ENCODE peak calls at places on chromosomes 13 and 19, in five cellular contexts. W, Z, G, Q and E are unnamed samples.
A peak's percentile ranks its signal among the peaks of the same experiment; 100 is the strongest.

GRCh38 chr13:101942535-101943157 is 459.2 kb downstream of the FGF14 start:
- DNase-seq in W (no peak), Z (no peak), G (no peak), Q (no peak), E (no peak)

GRCh38 chr13:43573787-43574562 is 212.8 kb downstream of the ENOX1 start:
- DNase-seq in W (no peak), Z (no peak), G (no peak), Q (peak; percentile 18), E (no peak)

GRCh38 chr19:3720533-3720917 is 12.3 kb downstream of the TJP3 start:
- DNase-seq in W (no peak), Z (no peak), G (no peak), Q (no peak), E (no peak)

GRCh38 chr13:72651196-72651595 is 76.2 kb downstream of the MZT1 start:
- DNase-seq in W (no peak), Z (no peak), G (no peak), Q (no peak), E (no peak)

GRCh38 chr13:98577823-98578285 is 947 bp upstream of the STK24 start:
- DNase-seq in W (no peak), Z (no peak), G (no peak), Q (no peak), E (no peak)

GRCh38 chr13:94054159-94054558 is 425.3 kb downstream of the DCT start:
- DNase-seq in W (no peak), Z (no peak), G (no peak), Q (peak; percentile 3), E (no peak)

GRCh38 chr13:73578251-73578875 is 519.6 kb downstream of the KLF5 start:
- DNase-seq in W (no peak), Z (no peak), G (no peak), Q (no peak), E (no peak)

GRCh38 chr19:1154731-1155351 is 19.2 kb downstream of the SBNO2 start:
- DNase-seq in W (peak; percentile 83), Z (no peak), G (no peak), Q (no peak), E (no peak)

GRCh38 chr13:76890036-76890435 is 3.8 kb upstream of the KCTD12 start:
- DNase-seq in W (no peak), Z (no peak), G (no peak), Q (no peak), E (no peak)

GRCh38 chr13:109451726-109452125 is 334.7 kb downstream of the IRS2 start:
- DNase-seq in W (no peak), Z (no peak), G (no peak), Q (no peak), E (no peak)

GRCh38 chr19:5949792-5950305 is 28.1 kb downstream of the RANBP3 start:
- DNase-seq in W (no peak), Z (no peak), G (no peak), Q (no peak), E (no peak)

GRCh38 chr19:4754248-4754647 is 30.6 kb upstream of the DPP9 start:
- DNase-seq in W (peak; percentile 10), Z (no peak), G (no peak), Q (no peak), E (no peak)

DNA sequence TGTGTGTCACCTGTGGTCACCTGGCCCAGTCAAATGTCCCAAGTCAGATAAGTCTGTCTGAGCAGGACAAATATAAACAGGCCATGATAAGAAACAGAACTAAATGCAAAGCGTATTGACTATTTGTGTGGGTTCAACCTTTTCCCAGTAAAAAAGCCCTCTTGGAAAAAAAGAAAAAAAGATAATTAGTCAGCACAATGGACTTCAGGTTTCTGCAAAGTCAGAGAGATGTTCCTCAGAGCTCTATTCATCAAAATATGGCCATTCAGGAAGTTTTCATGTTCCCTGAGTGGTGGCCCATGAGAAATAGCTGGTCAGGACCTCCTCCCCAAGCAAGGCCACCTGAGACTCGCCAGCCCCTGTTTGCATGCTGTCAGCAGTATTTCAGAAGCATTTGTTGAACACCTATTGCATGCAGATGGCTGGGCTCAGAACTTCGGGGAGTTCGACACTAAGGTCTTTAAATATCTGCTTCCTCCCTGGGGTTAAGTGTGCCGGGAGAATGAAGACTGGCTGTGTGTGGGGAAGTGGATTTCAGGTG is 2.7 kb downstream of the FFAR3 start:
- DNase-seq in W (no peak), Z (no peak), G (no peak), Q (no peak), E (no peak)
- TF ChIP-seq CTCF in W (no peak), Z (no peak), G (no peak), Q (no peak), E (no peak)

GRCh38 chr13:95536629-95537241 is 15.8 kb upstream of the CLDN10 start:
- DNase-seq in W (peak; percentile 2), Z (no peak), G (no peak), Q (peak; percentile 35), E (no peak)
- TF ChIP-seq CTCF in W (peak; percentile 80), Z (peak; percentile 41), G (no peak), Q (peak; percentile 19), E (peak; percentile 33)

GRCh38 chr13:110976785-110977184 is 61.9 kb upstream of the ANKRD10 start:
- DNase-seq in W (no peak), Z (no peak), G (no peak), Q (no peak), E (no peak)

GRCh38 chr13:110978390-110978789 is 63.5 kb upstream of the ANKRD10 start:
- DNase-seq in W (no peak), Z (no peak), G (no peak), Q (no peak), E (no peak)

GRCh38 chr13:110971486-110971885 is 56.6 kb upstream of the ANKRD10 start:
- DNase-seq in W (no peak), Z (no peak), G (no peak), Q (no peak), E (no peak)

GRCh38 chr13:110973007-110973700 is 58.3 kb upstream of the ANKRD10 start:
- DNase-seq in W (no peak), Z (no peak), G (no peak), Q (no peak), E (no peak)
- TF ChIP-seq CTCF in W (no peak), Z (no peak), G (no peak), Q (no peak), E (no peak)

GRCh38 chr19:44447864-44448674 is at the start of gene ZNF229:
- DNase-seq in W (peak; percentile 88), Z (peak; percentile 38), G (peak; percentile 42), Q (peak; percentile 33), E (peak; percentile 69)
- TF ChIP-seq CTCF in W (no peak), Z (no peak), G (no peak), Q (no peak), E (no peak)

DNA sequence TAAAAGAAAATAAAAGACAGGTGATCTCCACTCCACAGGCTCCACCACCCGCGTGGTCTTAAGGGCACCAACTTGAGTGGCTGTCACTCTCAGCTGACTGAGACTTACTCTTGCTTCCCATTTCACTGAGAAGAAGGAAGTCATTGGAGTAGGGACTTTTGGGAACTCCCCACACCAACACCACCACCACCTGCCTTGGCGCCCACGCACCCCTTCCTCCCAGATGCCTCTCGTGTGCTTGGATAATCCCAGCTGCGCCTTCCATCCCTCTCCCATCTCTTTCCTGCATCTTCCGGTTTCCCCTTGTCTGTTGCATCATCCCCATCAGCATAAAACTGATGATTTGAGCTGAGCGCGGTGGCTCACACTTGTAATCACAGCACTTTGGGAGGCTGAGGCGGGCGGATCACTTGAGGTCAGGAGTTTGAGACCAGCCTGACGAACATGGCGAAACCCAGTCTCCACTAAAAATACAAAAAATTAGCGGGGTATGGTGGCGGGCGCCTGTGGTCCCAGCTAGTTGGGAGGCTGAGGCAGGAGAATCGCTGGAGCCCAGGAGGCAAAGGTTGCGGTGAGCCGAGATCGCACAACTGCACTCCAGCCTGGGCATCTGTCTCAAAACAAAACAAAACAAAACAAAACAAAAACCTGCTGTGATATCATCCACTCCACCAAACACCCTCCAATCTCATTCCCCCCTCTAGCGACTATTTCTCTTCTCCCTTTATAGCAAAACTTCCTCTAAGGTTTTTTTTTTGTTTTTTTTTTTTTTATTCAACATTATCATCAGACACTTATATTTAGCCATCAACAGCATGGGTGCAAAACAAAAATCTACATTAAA is 25.5 kb downstream of the AP2S1 start:
- DNase-seq in W (no peak), Z (no peak), G (peak; percentile 60), Q (peak; percentile 58), E (no peak)
- TF ChIP-seq CTCF in W (no peak), Z (no peak), G (no peak), Q (peak; percentile 9), E (no peak)

DNA sequence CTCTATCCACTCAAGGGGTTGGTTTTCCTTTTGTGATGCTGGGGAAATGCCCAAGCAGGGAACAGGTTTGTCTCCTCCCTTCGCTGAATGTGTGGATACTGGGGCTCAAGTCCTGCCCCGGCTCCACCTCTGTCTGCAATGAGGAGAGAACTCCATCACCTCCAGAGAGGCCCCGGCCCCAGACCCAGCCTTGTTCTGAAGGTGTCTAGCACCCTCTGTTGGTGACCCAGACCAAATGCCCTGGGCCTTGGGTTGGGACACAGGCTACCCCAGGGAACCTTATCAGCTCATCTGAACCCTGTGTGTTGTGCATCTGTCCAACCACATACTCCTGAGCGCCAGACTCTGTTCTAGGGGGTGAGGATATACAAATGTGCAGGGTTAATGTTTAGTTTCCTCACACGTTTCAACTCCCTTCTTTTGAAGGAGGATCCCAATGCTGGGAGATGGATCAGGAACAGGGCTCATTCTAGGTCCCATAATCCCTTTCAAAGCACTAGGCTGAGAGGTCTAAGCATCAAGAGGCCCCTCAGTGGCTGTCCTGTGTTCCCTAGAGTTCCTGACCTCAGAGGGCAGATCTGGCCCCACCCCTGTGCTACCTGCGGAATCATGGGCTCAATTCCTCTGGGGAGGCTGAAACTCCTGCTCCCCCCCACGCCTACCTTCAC is 112.5 kb upstream of the SLC7A1 start:
- DNase-seq in W (peak; percentile 54), Z (peak; percentile 43), G (peak; percentile 62), Q (peak; percentile 59), E (no peak)
- TF ChIP-seq CTCF in W (peak; percentile 89), Z (no peak), G (peak; percentile 50), Q (peak; percentile 67), E (no peak)

DNA sequence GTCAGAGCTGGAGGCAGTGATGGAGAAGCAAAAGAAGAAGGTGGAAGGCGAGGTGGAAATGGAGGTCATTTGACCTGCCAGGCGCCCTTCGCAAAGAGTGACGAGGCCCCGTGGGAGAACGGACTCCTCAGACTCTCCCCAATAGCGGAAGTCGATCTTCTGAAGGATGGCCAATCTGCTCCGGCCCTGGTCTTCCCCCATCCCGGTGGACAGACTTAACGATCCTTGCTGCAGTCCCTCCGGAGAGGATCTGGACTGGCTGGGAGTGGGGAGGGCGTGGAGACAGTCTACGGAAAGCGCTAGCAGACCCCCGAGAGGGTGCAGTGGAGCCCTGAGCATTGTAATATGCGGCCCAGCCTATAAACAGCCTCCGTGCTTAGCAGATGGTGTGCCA is 11.9 kb downstream of the EPS8L1 start:
- DNase-seq in W (peak; percentile 18), Z (no peak), G (no peak), Q (no peak), E (no peak)
- TF ChIP-seq CTCF in W (no peak), Z (no peak), G (no peak), Q (no peak), E (no peak)

DNA sequence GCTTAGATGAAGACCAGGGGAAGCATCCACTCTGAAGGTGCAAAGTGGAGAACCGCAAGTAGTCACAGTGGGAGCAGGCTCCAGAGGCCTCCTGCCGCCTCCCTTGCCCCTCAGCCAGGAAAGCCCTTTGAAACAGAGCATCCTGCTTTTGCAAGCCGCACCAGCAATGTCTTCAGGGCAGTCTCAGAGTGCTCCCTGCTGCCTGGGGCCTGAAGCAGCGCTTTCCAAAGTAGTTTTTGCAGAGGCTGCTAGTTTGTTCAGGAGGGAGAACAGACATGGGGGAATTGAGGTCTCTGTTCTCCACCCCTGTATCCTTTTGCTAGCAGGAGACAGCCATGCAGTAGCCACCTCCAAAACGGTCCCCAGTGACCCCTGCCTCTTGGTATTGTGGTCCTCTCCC is 15.8 kb upstream of the POP4 start:
- DNase-seq in W (no peak), Z (no peak), G (no peak), Q (no peak), E (no peak)
- TF ChIP-seq CTCF in W (no peak), Z (no peak), G (no peak), Q (no peak), E (no peak)